ENCODE peak calls at places on chromosomes 11 and 22, in five cellular contexts. B is ovary, Z is HCT116, E is psoas muscle, L is transverse colon. O is an unnamed sample.

GRCh38 chr11:75325713-75326438 is 25.6 kb downstream of the ARRB1 start:
- DNase-seq in B (peak), Z (peak), E (peak), L (no peak), O (peak)

GRCh38 chr11:1782831-1783724 is 19.4 kb upstream of the CTSD start:
- DNase-seq in B (no peak), Z (no peak), E (no peak), L (no peak), O (no peak)

GRCh38 chr11:36452231-36452630 is 57.8 kb downstream of the TRAF6 start:
- DNase-seq in B (no peak), Z (no peak), E (no peak), L (no peak), O (no peak)

GRCh38 chr11:63837027-63837688 is 1.8 kb upstream of the MARK2 start:
- DNase-seq in B (peak), Z (peak), E (peak), L (peak), O (no peak)

GRCh38 chr11:36258730-36259360 is 30.4 kb downstream of the COMMD9 start:
- DNase-seq in B (peak), Z (peak), E (peak), L (peak), O (no peak)

GRCh38 chr11:100639140-100639539 is 47.9 kb upstream of the ARHGAP42 start:
- DNase-seq in B (no peak), Z (no peak), E (no peak), L (no peak), O (peak)

GRCh38 chr11:126357055-126357962 is 1.8 kb downstream of the ST3GAL4 start:
- DNase-seq in B (peak), Z (no peak), E (no peak), L (no peak), O (no peak)

GRCh38 chr22:24841261-24841660 is 35.2 kb downstream of the SGSM1 start:
- DNase-seq in B (no peak), Z (no peak), E (no peak), L (peak), O (peak)

GRCh38 chr11:2588809-2589537 is 110.8 kb downstream of the KCNQ1OT1 start:
- DNase-seq in B (peak), Z (no peak), E (peak), L (peak), O (no peak)

GRCh38 chr11:130689222-130689908 is 226.9 kb downstream of the SNX19 start:
- DNase-seq in B (no peak), Z (no peak), E (no peak), L (no peak), O (no peak)

GRCh38 chr11:67301313-67301921 is 1.9 kb upstream of the SSH3 start:
- DNase-seq in B (no peak), Z (no peak), E (no peak), L (peak), O (no peak)

GRCh38 chr11:72519220-72519881 is 85.0 kb upstream of the CLPB start:
- DNase-seq in B (no peak), Z (no peak), E (no peak), L (no peak), O (no peak)

GRCh38 chr22:36378080-36378788 is 9.5 kb downstream of the MYH9 start:
- DNase-seq in B (no peak), Z (no peak), E (no peak), L (no peak), O (no peak)

GRCh38 chr11:68541983-68542382 is 81.4 kb downstream of the PPP6R3 start:
- DNase-seq in B (no peak), Z (no peak), E (no peak), L (no peak), O (no peak)

GRCh38 chr11:119316017-119316728 is 757 bp downstream of the MCAM start:
- DNase-seq in B (peak), Z (no peak), E (peak), L (no peak), O (no peak)

GRCh38 chr11:75240381-75241035 is at the start of gene TPBGL:
- DNase-seq in B (peak), Z (no peak), E (no peak), L (no peak), O (no peak)

GRCh38 chr22:35746946-35747703 is 29.5 kb downstream of the APOL5 start:
- DNase-seq in B (no peak), Z (no peak), E (no peak), L (no peak), O (no peak)

GRCh38 chr22:30045901-30046715 is 34.2 kb upstream of the HORMAD2 start:
- DNase-seq in B (no peak), Z (no peak), E (no peak), L (no peak), O (no peak)

GRCh38 chr22:46053563-46054090 is 76.7 kb upstream of the WNT7B start:
- DNase-seq in B (peak), Z (no peak), E (peak), L (peak), O (no peak)

GRCh38 chr11:57890521-57890920 is 128.9 kb downstream of the CTNND1 start:
- DNase-seq in B (no peak), Z (no peak), E (no peak), L (no peak), O (no peak)

GRCh38 chr11:34150494-34151151 is 45.2 kb downstream of the NAT10 start:
- DNase-seq in B (no peak), Z (no peak), E (no peak), L (no peak), O (no peak)

GRCh38 chr22:27283714-27284113 is 517.8 kb downstream of the MN1 start:
- DNase-seq in B (no peak), Z (peak), E (no peak), L (no peak), O (no peak)

GRCh38 chr11:114348200-114349191 is 51.8 kb downstream of the C11orf71 start:
- DNase-seq in B (no peak), Z (peak), E (no peak), L (peak), O (peak)

GRCh38 chr22:49400866-49401598 is 426.6 kb downstream of the BRD1 start:
- DNase-seq in B (no peak), Z (no peak), E (no peak), L (no peak), O (no peak)

GRCh38 chr22:46827781-46828180 is 65.3 kb downstream of the TBC1D22A start:
- DNase-seq in B (no peak), Z (no peak), E (no peak), L (no peak), O (no peak)

GRCh38 chr22:31892080-31892433 is 52.3 kb upstream of the YWHAH start:
- DNase-seq in B (no peak), Z (no peak), E (no peak), L (no peak), O (no peak)

GRCh38 chr11:17353228-17354021 is 1.8 kb downstream of the NCR3LG1 start:
- DNase-seq in B (peak), Z (peak), E (peak), L (peak), O (peak)

GRCh38 chr11:3006505-3007260 is 14.6 kb upstream of the NAP1L4 start:
- DNase-seq in B (peak), Z (no peak), E (no peak), L (no peak), O (no peak)

GRCh38 chr22:47281126-47282106 is 519.0 kb downstream of the TBC1D22A start:
- DNase-seq in B (no peak), Z (no peak), E (no peak), L (no peak), O (no peak)

GRCh38 chr22:36781656-36782627 is 6.0 kb upstream of the IFT27 start:
- DNase-seq in B (peak), Z (peak), E (peak), L (peak), O (no peak)

GRCh38 chr11:32893947-32894827 is 1.6 kb downstream of the QSER1 start:
- DNase-seq in B (no peak), Z (peak), E (no peak), L (peak), O (no peak)

GRCh38 chr11:70201876-70202861 is 927 bp upstream of the FADD start:
- DNase-seq in B (no peak), Z (no peak), E (no peak), L (no peak), O (no peak)
- H3K4me3 ChIP-seq in B (peak), Z (peak), E (peak), L (peak), O (peak)

DNA sequence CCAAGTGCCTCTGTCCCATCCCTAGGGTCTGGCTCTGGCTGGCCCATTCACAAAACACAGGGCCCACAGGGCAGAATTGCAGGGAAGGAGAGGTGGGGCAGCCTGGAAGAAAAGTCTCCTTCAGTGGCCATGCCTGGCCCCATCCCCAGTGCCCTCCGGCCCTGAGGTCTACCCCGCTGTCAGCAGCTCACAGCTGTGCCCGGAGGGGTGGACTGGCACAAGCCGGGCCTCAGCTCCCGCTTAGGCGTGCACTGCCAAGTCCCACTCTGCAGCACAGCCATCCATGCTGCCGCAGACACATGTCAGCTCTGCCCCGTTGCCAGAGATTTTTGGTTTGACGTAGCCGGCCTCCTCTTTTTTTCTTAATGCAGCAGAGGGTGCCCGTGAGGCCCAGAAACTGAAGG is 3.9 kb upstream of the SCN2B start:
- DNase-seq in B (peak), Z (peak), E (peak), L (peak), O (no peak)
- TF ChIP-seq CTCF in B (no peak), Z (no peak), E (no peak), L (no peak), O (no peak)

DNA sequence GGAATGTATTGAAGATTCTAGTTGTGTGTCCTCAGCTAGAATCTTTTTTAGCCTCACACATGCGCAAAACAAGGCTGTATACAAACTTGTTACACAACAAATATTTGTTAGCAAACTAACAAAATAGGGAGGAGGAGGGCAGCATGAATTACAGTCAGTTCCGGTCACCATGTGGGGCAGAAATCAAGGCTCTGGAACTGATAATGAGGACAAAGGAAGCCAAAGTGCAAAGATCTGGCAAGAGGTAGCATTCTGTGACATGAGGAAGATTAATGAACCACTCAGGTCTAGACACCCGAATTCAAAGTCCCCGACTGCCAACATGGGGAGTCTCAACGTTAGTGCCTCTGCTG is 1.9 kb downstream of the SUN2 start:
- DNase-seq in B (no peak), Z (no peak), E (no peak), L (no peak), O (peak)
- H3K4me3 ChIP-seq in B (peak), Z (peak), E (peak), L (peak), O (peak)

DNA sequence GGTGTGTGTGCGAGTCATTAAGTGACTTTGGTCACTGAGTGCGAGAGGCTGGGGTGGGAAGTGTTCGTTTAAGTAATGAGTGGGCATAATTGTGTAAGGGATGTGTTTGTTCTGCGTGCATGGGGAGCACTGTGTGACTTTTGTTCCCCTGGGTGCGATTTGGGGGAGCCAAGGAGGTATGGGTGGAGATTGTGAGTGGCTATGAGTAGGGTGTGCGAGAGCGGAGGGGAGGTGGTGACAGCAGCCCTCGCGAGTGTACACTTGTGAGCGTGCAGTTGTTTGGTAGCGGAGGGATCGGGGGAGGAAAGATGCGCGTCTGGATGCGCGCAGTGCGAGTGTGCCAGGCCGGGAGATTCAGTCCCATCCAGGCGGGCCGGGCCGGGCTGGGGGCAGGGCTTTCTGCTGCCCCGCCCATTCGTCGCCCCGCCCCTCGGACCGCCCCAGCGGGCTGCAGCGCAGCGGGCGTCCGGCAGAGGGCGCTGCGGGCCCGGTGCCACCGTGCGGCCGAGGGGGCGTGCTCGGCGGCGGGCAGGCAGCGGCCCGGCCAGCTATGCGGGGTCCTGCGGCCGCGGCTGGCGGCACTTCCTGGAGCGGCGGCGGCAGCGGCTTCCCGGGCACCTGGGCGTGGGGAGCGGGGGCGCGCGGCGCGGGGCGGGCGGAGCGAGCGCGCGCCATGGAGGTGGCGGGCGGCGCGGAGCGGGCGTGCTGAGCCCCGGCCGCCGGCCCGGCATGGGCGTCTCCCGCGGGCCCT is at the start of gene DGKZ:
- DNase-seq in B (peak), Z (peak), E (peak), L (peak), O (no peak)
- TF ChIP-seq CTCF in B (peak), Z (peak), E (peak), L (peak), O (peak)

GRCh38 chr11:20250644-20251247 is 90.5 kb upstream of the DBX1 start:
- DNase-seq in B (no peak), Z (no peak), E (no peak), L (no peak), O (no peak)
- H3K4me3 ChIP-seq in B (no peak), Z (no peak), E (no peak), L (no peak), O (no peak)

GRCh38 chr11:10654211-10655150 is 39.1 kb downstream of the IRAG1 start:
- DNase-seq in B (no peak), Z (peak), E (no peak), L (no peak), O (peak)
- TF ChIP-seq CTCF in B (no peak), Z (no peak), E (peak), L (peak), O (peak)

GRCh38 chr22:50699001-50699753 is 26.6 kb downstream of the SHANK3 start:
- DNase-seq in B (no peak), Z (no peak), E (no peak), L (no peak), O (no peak)

GRCh38 chr22:50701428-50702154 is 29.0 kb downstream of the SHANK3 start:
- DNase-seq in B (no peak), Z (no peak), E (no peak), L (no peak), O (no peak)

GRCh38 chr22:50699754-50700386 is 27.2 kb downstream of the SHANK3 start:
- DNase-seq in B (no peak), Z (no peak), E (no peak), L (no peak), O (no peak)

GRCh38 chr22:50701076-50701419 is 28.4 kb downstream of the SHANK3 start:
- DNase-seq in B (no peak), Z (no peak), E (no peak), L (no peak), O (no peak)

DNA sequence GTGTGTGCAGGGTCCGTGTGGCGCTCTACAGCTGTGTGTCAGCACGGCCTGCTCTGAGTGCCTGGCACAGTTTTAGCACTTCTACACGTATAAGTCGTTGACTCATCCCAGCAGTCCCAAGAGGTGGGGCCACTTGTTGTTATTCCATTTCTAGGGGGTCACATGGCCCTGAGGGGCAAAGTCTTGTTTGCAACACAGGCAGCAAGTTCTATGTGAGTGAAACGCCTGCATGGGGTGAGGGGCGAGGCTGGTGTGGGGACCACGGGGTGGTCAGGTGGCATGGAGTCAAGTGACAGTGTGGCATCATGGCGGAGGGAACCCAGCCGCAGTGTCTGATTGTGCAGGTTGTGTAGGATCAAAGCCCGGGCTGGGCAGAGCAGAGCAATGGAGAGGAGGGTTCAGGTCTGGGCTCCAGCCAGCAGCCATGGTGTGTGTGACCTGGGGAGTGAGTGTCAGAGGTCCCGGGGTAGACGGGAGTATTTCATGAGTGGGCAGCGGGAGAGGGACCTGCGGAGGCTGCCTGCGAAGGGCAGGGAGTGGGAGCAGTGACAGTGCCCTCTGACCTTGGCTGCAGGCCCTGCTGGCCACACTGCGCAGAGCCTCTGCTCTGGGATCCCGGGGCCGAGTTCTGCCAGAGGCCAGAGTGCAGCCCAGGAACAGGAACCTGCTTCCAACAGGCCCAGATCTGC is 27.9 kb downstream of the SHANK3 start:
- DNase-seq in B (no peak), Z (no peak), E (no peak), L (no peak), O (no peak)
- H3K4me3 ChIP-seq in B (no peak), Z (no peak), E (no peak), L (no peak), O (no peak)

DNA sequence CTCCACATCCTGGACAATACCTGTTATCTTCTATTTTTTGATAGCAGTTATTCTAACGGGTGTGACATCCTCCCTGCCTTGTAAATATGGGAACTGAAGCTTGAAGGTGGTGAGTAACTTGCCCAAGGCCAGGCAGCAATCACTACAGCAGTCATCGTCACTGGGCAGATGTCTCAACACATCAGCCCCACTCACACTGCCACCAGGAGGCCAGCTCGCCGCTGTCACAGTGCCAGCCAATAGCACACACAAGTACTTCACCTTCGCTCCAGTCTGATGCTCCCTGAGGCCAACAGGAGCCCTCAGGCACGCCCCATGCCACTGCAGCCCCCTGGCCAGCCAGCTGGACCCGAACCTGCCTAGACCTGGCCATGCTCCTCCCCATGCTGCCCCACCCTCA is 4.9 kb upstream of the TTLL1 start:
- DNase-seq in B (no peak), Z (no peak), E (peak), L (peak), O (no peak)
- TF ChIP-seq CTCF in B (no peak), Z (no peak), E (no peak), L (peak), O (no peak)

GRCh38 chr11:12716816-12717215 is 42.6 kb downstream of the TEAD1 start:
- DNase-seq in B (no peak), Z (no peak), E (no peak), L (no peak), O (no peak)

GRCh38 chr11:12707500-12707880 is 33.3 kb downstream of the TEAD1 start:
- DNase-seq in B (no peak), Z (no peak), E (no peak), L (no peak), O (no peak)

GRCh38 chr11:12715131-12715530 is 40.9 kb downstream of the TEAD1 start:
- DNase-seq in B (no peak), Z (no peak), E (no peak), L (no peak), O (no peak)

GRCh38 chr11:12715941-12716340 is 41.7 kb downstream of the TEAD1 start:
- DNase-seq in B (no peak), Z (no peak), E (no peak), L (no peak), O (no peak)

DNA sequence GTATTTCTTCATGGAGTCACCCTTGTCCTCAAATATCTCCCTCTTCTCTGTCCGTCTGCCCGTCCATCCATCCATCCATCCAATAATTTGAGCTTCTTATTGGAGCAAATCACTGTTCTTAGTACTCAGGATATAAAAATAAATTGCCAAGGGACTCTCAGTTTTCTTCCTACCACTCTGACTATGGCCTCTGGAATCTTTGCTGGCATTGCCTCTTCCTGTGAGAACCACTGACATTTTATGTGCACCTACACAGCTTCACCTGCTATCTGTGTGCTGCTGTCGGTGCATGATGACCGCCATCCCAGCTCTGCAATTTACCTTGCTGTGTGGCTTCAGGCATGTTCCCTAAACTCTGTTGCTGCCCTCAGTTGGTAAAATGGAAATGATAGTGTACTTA is 37.9 kb downstream of the TEAD1 start:
- DNase-seq in B (no peak), Z (no peak), E (no peak), L (no peak), O (no peak)
- H3K4me3 ChIP-seq in B (no peak), Z (no peak), E (no peak), L (no peak), O (no peak)